ENCODE peak calls at places on chromosome 7, in five cellular contexts. One of them, this sample, is unnamed.

GRCh38 chr7:13988765-13989137 is 715 bp downstream of the ETV1 start:
- DNase-seq in HFF-Myc: no peak
- DNase-seq in fibroblast of the aortic adventitia: peak
- DNase-seq in esophagus squamous epithelium: no peak
- DNase-seq in GM23338: peak
- DNase-seq in this sample: no peak

GRCh38 chr7:159098795-159099194 is 45.9 kb downstream of the VIPR2 start:
- DNase-seq in GM23338: no peak
- DNase-seq in fibroblast of the aortic adventitia: no peak
- DNase-seq in esophagus squamous epithelium: no peak
- DNase-seq in HFF-Myc: no peak
- DNase-seq in this sample: no peak

GRCh38 chr7:128170461-128170860 is 70.6 kb upstream of the LEP start:
- DNase-seq in esophagus squamous epithelium: no peak
- DNase-seq in HFF-Myc: no peak
- DNase-seq in fibroblast of the aortic adventitia: no peak
- DNase-seq in GM23338: no peak
- DNase-seq in this sample: no peak

GRCh38 chr7:110317699-110318265 is 773.1 kb upstream of the LRRN3 start:
- DNase-seq in GM23338: peak
- DNase-seq in HFF-Myc: peak
- DNase-seq in fibroblast of the aortic adventitia: no peak
- DNase-seq in esophagus squamous epithelium: no peak
- DNase-seq in this sample: no peak

GRCh38 chr7:80883188-80884025 is 35.4 kb downstream of the SEMA3C start:
- DNase-seq in esophagus squamous epithelium: no peak
- DNase-seq in GM23338: no peak
- DNase-seq in HFF-Myc: peak
- DNase-seq in fibroblast of the aortic adventitia: peak
- DNase-seq in this sample: no peak

GRCh38 chr7:25124485-25125136 is 449 bp downstream of the CYCS start:
- DNase-seq in HFF-Myc: no peak
- DNase-seq in esophagus squamous epithelium: no peak
- DNase-seq in GM23338: no peak
- DNase-seq in fibroblast of the aortic adventitia: peak
- DNase-seq in this sample: peak

GRCh38 chr7:154587812-154588211 is 415.1 kb downstream of the PAXIP1 start:
- DNase-seq in HFF-Myc: no peak
- DNase-seq in GM23338: no peak
- DNase-seq in fibroblast of the aortic adventitia: no peak
- DNase-seq in esophagus squamous epithelium: no peak
- DNase-seq in this sample: no peak

GRCh38 chr7:83466956-83467355 is 182.0 kb downstream of the SEMA3E start:
- DNase-seq in fibroblast of the aortic adventitia: no peak
- DNase-seq in esophagus squamous epithelium: no peak
- DNase-seq in HFF-Myc: no peak
- DNase-seq in GM23338: peak
- DNase-seq in this sample: no peak

GRCh38 chr7:44548893-44549292 is 7.8 kb upstream of the NPC1L1 start:
- DNase-seq in fibroblast of the aortic adventitia: no peak
- DNase-seq in esophagus squamous epithelium: no peak
- DNase-seq in HFF-Myc: no peak
- DNase-seq in GM23338: no peak
- DNase-seq in this sample: no peak

GRCh38 chr7:68789597-68789996 is 808.7 kb upstream of the AUTS2 start:
- DNase-seq in HFF-Myc: no peak
- DNase-seq in esophagus squamous epithelium: no peak
- DNase-seq in fibroblast of the aortic adventitia: no peak
- DNase-seq in GM23338: no peak
- DNase-seq in this sample: no peak
- TF ChIP-seq CTCF in HFF-Myc: no peak
- TF ChIP-seq CTCF in esophagus squamous epithelium: no peak
- TF ChIP-seq CTCF in fibroblast of the aortic adventitia: no peak
- TF ChIP-seq CTCF in GM23338: no peak
- TF ChIP-seq CTCF in this sample: no peak

DNA sequence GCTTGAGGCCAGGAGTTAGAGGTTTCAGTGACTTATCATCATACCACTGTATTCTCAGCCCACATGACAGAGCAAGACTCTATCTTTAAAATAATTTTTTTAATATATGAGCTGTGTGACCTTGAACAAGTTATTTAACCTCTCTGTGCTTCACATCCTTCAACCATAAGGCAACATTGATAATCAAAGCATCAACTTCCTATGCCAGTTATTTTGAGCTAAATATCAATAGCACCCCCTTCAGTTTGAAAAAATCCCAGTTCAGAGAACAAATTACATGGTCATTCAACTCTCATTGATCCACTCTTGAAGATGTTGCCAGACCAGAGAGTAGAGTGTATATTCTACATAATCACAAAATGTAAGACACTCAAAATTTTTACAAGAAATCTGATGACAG is 53.0 kb downstream of the ASNS start:
- DNase-seq in GM23338: peak
- DNase-seq in HFF-Myc: no peak
- DNase-seq in esophagus squamous epithelium: no peak
- DNase-seq in fibroblast of the aortic adventitia: no peak
- DNase-seq in this sample: no peak
- TF ChIP-seq CTCF in GM23338: peak
- TF ChIP-seq CTCF in HFF-Myc: no peak
- TF ChIP-seq CTCF in esophagus squamous epithelium: no peak
- TF ChIP-seq CTCF in fibroblast of the aortic adventitia: no peak
- TF ChIP-seq CTCF in this sample: no peak

GRCh38 chr7:76513817-76514799 is 3.8 kb downstream of the UPK3B start:
- DNase-seq in HFF-Myc: no peak
- DNase-seq in GM23338: no peak
- DNase-seq in fibroblast of the aortic adventitia: no peak
- DNase-seq in esophagus squamous epithelium: no peak
- DNase-seq in this sample: no peak

GRCh38 chr7:76509931-76510877 is at the start of gene UPK3B:
- DNase-seq in esophagus squamous epithelium: no peak
- DNase-seq in HFF-Myc: no peak
- DNase-seq in fibroblast of the aortic adventitia: no peak
- DNase-seq in GM23338: peak
- DNase-seq in this sample: no peak

GRCh38 chr7:76514926-76515325 is 4.6 kb downstream of the UPK3B start:
- DNase-seq in GM23338: peak
- DNase-seq in fibroblast of the aortic adventitia: no peak
- DNase-seq in HFF-Myc: no peak
- DNase-seq in esophagus squamous epithelium: no peak
- DNase-seq in this sample: no peak

GRCh38 chr7:76512941-76513816 is 2.8 kb downstream of the UPK3B start:
- DNase-seq in GM23338: peak
- DNase-seq in esophagus squamous epithelium: no peak
- DNase-seq in HFF-Myc: no peak
- DNase-seq in fibroblast of the aortic adventitia: no peak
- DNase-seq in this sample: no peak

GRCh38 chr7:76515999-76516443 is 5.7 kb downstream of the UPK3B start:
- DNase-seq in GM23338: peak
- DNase-seq in esophagus squamous epithelium: no peak
- DNase-seq in HFF-Myc: no peak
- DNase-seq in fibroblast of the aortic adventitia: no peak
- DNase-seq in this sample: no peak
- TF ChIP-seq CTCF in GM23338: peak
- TF ChIP-seq CTCF in esophagus squamous epithelium: no peak
- TF ChIP-seq CTCF in HFF-Myc: peak
- TF ChIP-seq CTCF in fibroblast of the aortic adventitia: no peak
- TF ChIP-seq CTCF in this sample: no peak

GRCh38 chr7:48876087-48876486 is 48.3 kb upstream of the CDC14C start:
- DNase-seq in HFF-Myc: no peak
- DNase-seq in esophagus squamous epithelium: no peak
- DNase-seq in fibroblast of the aortic adventitia: no peak
- DNase-seq in GM23338: no peak
- DNase-seq in this sample: no peak

GRCh38 chr7:48872548-48872947 is 51.8 kb upstream of the CDC14C start:
- DNase-seq in HFF-Myc: no peak
- DNase-seq in esophagus squamous epithelium: no peak
- DNase-seq in GM23338: no peak
- DNase-seq in fibroblast of the aortic adventitia: no peak
- DNase-seq in this sample: no peak

DNA sequence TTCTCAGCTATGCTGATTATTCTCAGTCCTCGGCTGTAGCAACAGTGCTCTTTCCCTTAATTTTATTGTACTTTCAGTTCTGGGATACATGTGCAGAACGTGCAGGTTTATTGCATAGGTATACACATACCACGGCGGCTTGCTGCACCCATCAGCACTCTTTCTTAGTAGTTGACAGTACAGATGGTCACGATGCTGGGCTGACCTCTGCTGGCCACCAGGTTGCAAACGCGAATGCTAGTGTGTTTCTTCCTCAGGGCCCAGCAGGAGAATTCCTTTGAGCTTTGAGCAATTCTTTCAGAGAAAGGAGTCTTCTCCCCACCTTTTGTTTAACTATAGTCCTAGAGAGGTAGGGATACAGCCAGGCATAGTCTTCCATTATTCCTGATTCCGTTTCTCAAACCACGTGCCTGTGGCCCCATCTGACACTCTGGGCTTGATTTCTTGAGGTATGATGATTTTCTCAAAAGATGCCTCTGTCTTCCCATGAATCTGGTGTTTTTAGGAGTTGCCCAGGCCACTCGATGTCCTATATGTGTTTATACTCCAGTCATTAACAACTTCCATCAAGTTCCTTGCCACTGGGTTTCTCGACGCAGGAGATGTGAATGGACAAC is 48.9 kb upstream of the CDC14C start:
- DNase-seq in esophagus squamous epithelium: no peak
- DNase-seq in GM23338: peak
- DNase-seq in fibroblast of the aortic adventitia: peak
- DNase-seq in HFF-Myc: no peak
- DNase-seq in this sample: no peak
- TF ChIP-seq CTCF in esophagus squamous epithelium: peak
- TF ChIP-seq CTCF in GM23338: peak
- TF ChIP-seq CTCF in fibroblast of the aortic adventitia: no peak
- TF ChIP-seq CTCF in HFF-Myc: peak
- TF ChIP-seq CTCF in this sample: no peak

GRCh38 chr7:133854739-133855138 is 272.4 kb upstream of the LRGUK start:
- DNase-seq in HFF-Myc: peak
- DNase-seq in GM23338: peak
- DNase-seq in esophagus squamous epithelium: no peak
- DNase-seq in fibroblast of the aortic adventitia: peak
- DNase-seq in this sample: no peak
- TF ChIP-seq CTCF in HFF-Myc: no peak
- TF ChIP-seq CTCF in GM23338: peak
- TF ChIP-seq CTCF in esophagus squamous epithelium: no peak
- TF ChIP-seq CTCF in fibroblast of the aortic adventitia: peak
- TF ChIP-seq CTCF in this sample: peak

GRCh38 chr7:29853072-29853471 is 46.8 kb downstream of the WIPF3 start:
- DNase-seq in HFF-Myc: no peak
- DNase-seq in esophagus squamous epithelium: no peak
- DNase-seq in GM23338: no peak
- DNase-seq in fibroblast of the aortic adventitia: no peak
- DNase-seq in this sample: no peak

GRCh38 chr7:29853775-29854174 is 47.5 kb downstream of the WIPF3 start:
- DNase-seq in GM23338: no peak
- DNase-seq in esophagus squamous epithelium: no peak
- DNase-seq in fibroblast of the aortic adventitia: no peak
- DNase-seq in HFF-Myc: no peak
- DNase-seq in this sample: no peak

GRCh38 chr7:29851487-29851886 is 45.2 kb downstream of the WIPF3 start:
- DNase-seq in HFF-Myc: no peak
- DNase-seq in GM23338: no peak
- DNase-seq in esophagus squamous epithelium: no peak
- DNase-seq in fibroblast of the aortic adventitia: no peak
- DNase-seq in this sample: no peak

GRCh38 chr7:29852457-29852856 is 46.1 kb downstream of the WIPF3 start:
- DNase-seq in HFF-Myc: no peak
- DNase-seq in GM23338: no peak
- DNase-seq in fibroblast of the aortic adventitia: no peak
- DNase-seq in esophagus squamous epithelium: no peak
- DNase-seq in this sample: no peak

GRCh38 chr7:29854257-29854938 is 48.1 kb downstream of the WIPF3 start:
- DNase-seq in fibroblast of the aortic adventitia: peak
- DNase-seq in GM23338: peak
- DNase-seq in HFF-Myc: no peak
- DNase-seq in esophagus squamous epithelium: no peak
- DNase-seq in this sample: no peak
- TF ChIP-seq CTCF in fibroblast of the aortic adventitia: peak
- TF ChIP-seq CTCF in GM23338: no peak
- TF ChIP-seq CTCF in HFF-Myc: no peak
- TF ChIP-seq CTCF in esophagus squamous epithelium: no peak
- TF ChIP-seq CTCF in this sample: no peak

GRCh38 chr7:51314726-51315125 is 1.9 kb downstream of the COBL start:
- DNase-seq in HFF-Myc: no peak
- DNase-seq in esophagus squamous epithelium: no peak
- DNase-seq in fibroblast of the aortic adventitia: no peak
- DNase-seq in GM23338: no peak
- DNase-seq in this sample: no peak
- TF ChIP-seq CTCF in HFF-Myc: no peak
- TF ChIP-seq CTCF in esophagus squamous epithelium: no peak
- TF ChIP-seq CTCF in fibroblast of the aortic adventitia: no peak
- TF ChIP-seq CTCF in GM23338: no peak
- TF ChIP-seq CTCF in this sample: no peak

GRCh38 chr7:30445770-30446169 is 32.8 kb downstream of the NOD1 start:
- DNase-seq in HFF-Myc: no peak
- DNase-seq in fibroblast of the aortic adventitia: peak
- DNase-seq in esophagus squamous epithelium: peak
- DNase-seq in GM23338: peak
- DNase-seq in this sample: peak
- TF ChIP-seq CTCF in HFF-Myc: peak
- TF ChIP-seq CTCF in fibroblast of the aortic adventitia: peak
- TF ChIP-seq CTCF in esophagus squamous epithelium: no peak
- TF ChIP-seq CTCF in GM23338: peak
- TF ChIP-seq CTCF in this sample: peak

GRCh38 chr7:77912293-77912692 is 113.7 kb downstream of the PHTF2 start:
- DNase-seq in GM23338: no peak
- DNase-seq in fibroblast of the aortic adventitia: no peak
- DNase-seq in esophagus squamous epithelium: no peak
- DNase-seq in HFF-Myc: no peak
- DNase-seq in this sample: no peak

GRCh38 chr7:77913977-77914607 is 115.5 kb downstream of the PHTF2 start:
- DNase-seq in GM23338: no peak
- DNase-seq in fibroblast of the aortic adventitia: peak
- DNase-seq in esophagus squamous epithelium: no peak
- DNase-seq in HFF-Myc: no peak
- DNase-seq in this sample: no peak

GRCh38 chr7:77908664-77909063 is 110.1 kb downstream of the PHTF2 start:
- DNase-seq in esophagus squamous epithelium: no peak
- DNase-seq in HFF-Myc: no peak
- DNase-seq in fibroblast of the aortic adventitia: no peak
- DNase-seq in GM23338: no peak
- DNase-seq in this sample: no peak

GRCh38 chr7:77907281-77907680 is 108.7 kb downstream of the PHTF2 start:
- DNase-seq in GM23338: no peak
- DNase-seq in HFF-Myc: no peak
- DNase-seq in fibroblast of the aortic adventitia: no peak
- DNase-seq in esophagus squamous epithelium: no peak
- DNase-seq in this sample: no peak

DNA sequence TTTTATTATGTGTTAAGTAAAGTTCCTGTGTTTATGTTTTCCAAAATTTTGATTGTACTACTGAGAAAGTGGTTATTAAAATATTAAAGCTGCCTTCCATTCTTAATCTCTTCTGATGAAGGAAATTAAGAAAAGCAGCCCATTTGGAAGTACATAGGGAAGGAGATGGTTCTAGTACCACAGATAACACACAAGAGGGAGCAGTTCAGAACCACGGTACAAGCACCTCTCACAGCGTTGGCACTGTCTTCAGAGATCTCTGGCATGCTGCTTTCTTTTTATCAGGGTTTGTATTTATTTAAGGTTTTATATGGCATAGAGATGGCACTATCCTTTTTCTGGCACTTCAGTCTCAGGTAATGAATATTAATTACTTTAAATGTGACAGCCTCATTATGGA is 111.6 kb downstream of the PHTF2 start:
- DNase-seq in HFF-Myc: no peak
- DNase-seq in GM23338: peak
- DNase-seq in esophagus squamous epithelium: no peak
- DNase-seq in fibroblast of the aortic adventitia: no peak
- DNase-seq in this sample: no peak
- TF ChIP-seq CTCF in HFF-Myc: no peak
- TF ChIP-seq CTCF in GM23338: no peak
- TF ChIP-seq CTCF in esophagus squamous epithelium: no peak
- TF ChIP-seq CTCF in fibroblast of the aortic adventitia: no peak
- TF ChIP-seq CTCF in this sample: no peak

This sample was measured in natural killer cell.